ENCODE peak calls at places on chromosomes 5 and 9, in seven cellular contexts. One of them, this sample, is unnamed.

GRCh38 chr5:175920506-175920865 is 47.6 kb downstream of the THOC3 start:
- DNase-seq in upper lobe of right lung: no peak
- DNase-seq in colonic mucosa: no peak
- DNase-seq in nephron progenitor cell: no peak
- DNase-seq in endodermal cell: peak
- DNase-seq in IMR-90: no peak
- DNase-seq in kidney: no peak
- DNase-seq in this sample: no peak

GRCh38 chr5:159340511-159340910 is 10.2 kb upstream of the IL12B start:
- DNase-seq in upper lobe of right lung: no peak
- DNase-seq in colonic mucosa: no peak
- DNase-seq in nephron progenitor cell: no peak
- DNase-seq in endodermal cell: no peak
- DNase-seq in IMR-90: no peak
- DNase-seq in kidney: no peak
- DNase-seq in this sample: no peak

GRCh38 chr9:93683331-93684134 is 107.1 kb downstream of the PHF2 start:
- DNase-seq in upper lobe of right lung: peak
- DNase-seq in colonic mucosa: peak
- DNase-seq in nephron progenitor cell: no peak
- DNase-seq in endodermal cell: peak
- DNase-seq in IMR-90: no peak
- DNase-seq in kidney: peak
- DNase-seq in this sample: peak

GRCh38 chr5:155085282-155085990 is 71.9 kb downstream of the KIF4B start:
- DNase-seq in upper lobe of right lung: no peak
- DNase-seq in colonic mucosa: no peak
- DNase-seq in nephron progenitor cell: no peak
- DNase-seq in endodermal cell: no peak
- DNase-seq in IMR-90: no peak
- DNase-seq in kidney: no peak
- DNase-seq in this sample: no peak

GRCh38 chr9:108664309-108665255 is 191.2 kb downstream of the ACTL7B start:
- DNase-seq in upper lobe of right lung: no peak
- DNase-seq in colonic mucosa: peak
- DNase-seq in nephron progenitor cell: no peak
- DNase-seq in endodermal cell: no peak
- DNase-seq in IMR-90: no peak
- DNase-seq in kidney: no peak
- DNase-seq in this sample: no peak

GRCh38 chr9:106745457-106745856 is 117.5 kb upstream of the ZNF462 start:
- DNase-seq in upper lobe of right lung: no peak
- DNase-seq in colonic mucosa: no peak
- DNase-seq in nephron progenitor cell: no peak
- DNase-seq in endodermal cell: no peak
- DNase-seq in IMR-90: no peak
- DNase-seq in kidney: no peak
- DNase-seq in this sample: no peak

GRCh38 chr5:158807947-158808346 is 291.8 kb downstream of the EBF1 start:
- DNase-seq in upper lobe of right lung: no peak
- DNase-seq in colonic mucosa: no peak
- DNase-seq in nephron progenitor cell: no peak
- DNase-seq in endodermal cell: no peak
- DNase-seq in IMR-90: no peak
- DNase-seq in kidney: no peak
- DNase-seq in this sample: no peak

GRCh38 chr5:99587983-99588382 is 659.2 kb upstream of the CHD1 start:
- DNase-seq in upper lobe of right lung: no peak
- DNase-seq in colonic mucosa: no peak
- DNase-seq in nephron progenitor cell: no peak
- DNase-seq in endodermal cell: no peak
- DNase-seq in IMR-90: no peak
- DNase-seq in kidney: no peak
- DNase-seq in this sample: no peak

GRCh38 chr5:151772029-151772867 is 494 bp downstream of the G3BP1 start:
- DNase-seq in upper lobe of right lung: peak
- DNase-seq in colonic mucosa: peak
- DNase-seq in nephron progenitor cell: peak
- DNase-seq in endodermal cell: peak
- DNase-seq in IMR-90: no peak
- DNase-seq in kidney: peak
- DNase-seq in this sample: no peak

GRCh38 chr5:53645581-53645980 is 85.1 kb downstream of the NDUFS4 start:
- DNase-seq in upper lobe of right lung: no peak
- DNase-seq in colonic mucosa: no peak
- DNase-seq in nephron progenitor cell: no peak
- DNase-seq in endodermal cell: no peak
- DNase-seq in IMR-90: no peak
- DNase-seq in kidney: no peak
- DNase-seq in this sample: no peak

GRCh38 chr9:16626577-16627130 is 243.8 kb downstream of the BNC2 start:
- DNase-seq in upper lobe of right lung: no peak
- DNase-seq in colonic mucosa: no peak
- DNase-seq in nephron progenitor cell: peak
- DNase-seq in endodermal cell: peak
- DNase-seq in IMR-90: peak
- DNase-seq in kidney: peak
- DNase-seq in this sample: no peak

GRCh38 chr9:38434365-38434764 is 10.1 kb upstream of the IGFBPL1 start:
- DNase-seq in upper lobe of right lung: no peak
- DNase-seq in colonic mucosa: peak
- DNase-seq in nephron progenitor cell: no peak
- DNase-seq in endodermal cell: no peak
- DNase-seq in IMR-90: no peak
- DNase-seq in kidney: no peak
- DNase-seq in this sample: no peak

GRCh38 chr5:36066540-36067210 is at the start of gene UGT3A2:
- DNase-seq in upper lobe of right lung: no peak
- DNase-seq in colonic mucosa: no peak
- DNase-seq in nephron progenitor cell: peak
- DNase-seq in endodermal cell: peak
- DNase-seq in IMR-90: no peak
- DNase-seq in kidney: no peak
- DNase-seq in this sample: no peak

GRCh38 chr9:87269296-87269695 is 228.4 kb upstream of the DAPK1 start:
- DNase-seq in upper lobe of right lung: no peak
- DNase-seq in colonic mucosa: no peak
- DNase-seq in nephron progenitor cell: no peak
- DNase-seq in endodermal cell: no peak
- DNase-seq in IMR-90: no peak
- DNase-seq in kidney: no peak
- DNase-seq in this sample: no peak

GRCh38 chr9:20314981-20315380 is 307.3 kb downstream of the MLLT3 start:
- DNase-seq in upper lobe of right lung: no peak
- DNase-seq in colonic mucosa: no peak
- DNase-seq in nephron progenitor cell: no peak
- DNase-seq in endodermal cell: no peak
- DNase-seq in IMR-90: no peak
- DNase-seq in kidney: no peak
- DNase-seq in this sample: no peak

GRCh38 chr5:109327572-109327971 is 82.2 kb downstream of the PJA2 start:
- DNase-seq in upper lobe of right lung: no peak
- DNase-seq in colonic mucosa: no peak
- DNase-seq in nephron progenitor cell: no peak
- DNase-seq in endodermal cell: no peak
- DNase-seq in IMR-90: no peak
- DNase-seq in kidney: no peak
- DNase-seq in this sample: no peak

GRCh38 chr5:82863260-82863659 is 213.9 kb downstream of the TMEM167A start:
- DNase-seq in upper lobe of right lung: no peak
- DNase-seq in colonic mucosa: no peak
- DNase-seq in nephron progenitor cell: no peak
- DNase-seq in endodermal cell: no peak
- DNase-seq in IMR-90: no peak
- DNase-seq in kidney: no peak
- DNase-seq in this sample: no peak

GRCh38 chr9:133580971-133581370 is 28.2 kb downstream of the FAM163B start:
- DNase-seq in upper lobe of right lung: no peak
- DNase-seq in colonic mucosa: no peak
- DNase-seq in nephron progenitor cell: no peak
- DNase-seq in endodermal cell: no peak
- DNase-seq in IMR-90: no peak
- DNase-seq in kidney: no peak
- DNase-seq in this sample: no peak

GRCh38 chr9:37061763-37062162 is 27.7 kb upstream of the PAX5 start:
- DNase-seq in upper lobe of right lung: no peak
- DNase-seq in colonic mucosa: no peak
- DNase-seq in nephron progenitor cell: no peak
- DNase-seq in endodermal cell: no peak
- DNase-seq in IMR-90: peak
- DNase-seq in kidney: no peak
- DNase-seq in this sample: no peak

GRCh38 chr9:108850293-108850897 is 5.4 kb downstream of the ACTL7B start:
- DNase-seq in upper lobe of right lung: no peak
- DNase-seq in colonic mucosa: no peak
- DNase-seq in nephron progenitor cell: no peak
- DNase-seq in endodermal cell: no peak
- DNase-seq in IMR-90: peak
- DNase-seq in kidney: no peak
- DNase-seq in this sample: no peak

GRCh38 chr9:88835038-88835466 is 156.2 kb upstream of the S1PR3 start:
- DNase-seq in upper lobe of right lung: no peak
- DNase-seq in colonic mucosa: no peak
- DNase-seq in nephron progenitor cell: no peak
- DNase-seq in endodermal cell: no peak
- DNase-seq in IMR-90: peak
- DNase-seq in kidney: no peak
- DNase-seq in this sample: no peak

GRCh38 chr5:102975040-102975439 is 144.9 kb downstream of the GIN1 start:
- DNase-seq in upper lobe of right lung: no peak
- DNase-seq in colonic mucosa: no peak
- DNase-seq in nephron progenitor cell: no peak
- DNase-seq in endodermal cell: no peak
- DNase-seq in IMR-90: no peak
- DNase-seq in kidney: no peak
- DNase-seq in this sample: no peak

GRCh38 chr5:139543423-139543991 is 17.6 kb upstream of the UBE2D2 start:
- DNase-seq in upper lobe of right lung: peak
- DNase-seq in colonic mucosa: peak
- DNase-seq in nephron progenitor cell: peak
- DNase-seq in endodermal cell: peak
- DNase-seq in IMR-90: peak
- DNase-seq in kidney: peak
- DNase-seq in this sample: peak
- TF ChIP-seq CTCF in upper lobe of right lung: peak
- TF ChIP-seq CTCF in colonic mucosa: no peak
- TF ChIP-seq CTCF in nephron progenitor cell: no peak
- TF ChIP-seq CTCF in endodermal cell: peak
- TF ChIP-seq CTCF in IMR-90: no peak
- TF ChIP-seq CTCF in kidney: peak
- TF ChIP-seq CTCF in this sample: peak

GRCh38 chr5:148104226-148104625 is 40.4 kb downstream of the SPINK5 start:
- DNase-seq in upper lobe of right lung: no peak
- DNase-seq in colonic mucosa: no peak
- DNase-seq in nephron progenitor cell: no peak
- DNase-seq in endodermal cell: no peak
- DNase-seq in IMR-90: no peak
- DNase-seq in kidney: no peak
- DNase-seq in this sample: no peak

GRCh38 chr5:148113243-148113642 is 49.5 kb downstream of the SPINK5 start:
- DNase-seq in upper lobe of right lung: no peak
- DNase-seq in colonic mucosa: no peak
- DNase-seq in nephron progenitor cell: no peak
- DNase-seq in endodermal cell: no peak
- DNase-seq in IMR-90: no peak
- DNase-seq in kidney: no peak
- DNase-seq in this sample: no peak

DNA sequence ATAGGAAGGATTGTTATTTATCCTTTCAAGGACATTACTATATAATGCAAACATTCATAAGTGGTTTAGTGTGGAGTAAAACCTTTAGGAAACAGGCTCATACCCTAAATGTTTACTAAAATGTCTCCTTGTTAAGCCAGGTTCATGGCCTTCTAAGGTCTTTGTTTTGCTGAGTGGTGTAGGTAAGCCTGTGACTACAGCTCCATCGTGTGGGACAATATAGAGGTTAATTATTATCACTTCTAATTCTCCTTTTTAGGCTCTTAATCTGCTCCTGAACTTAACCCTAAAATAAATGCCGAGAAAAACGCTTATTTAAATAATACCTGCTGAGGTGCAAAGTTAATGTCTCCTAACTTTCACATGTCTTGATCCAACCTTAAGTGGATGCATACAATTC is 43.8 kb downstream of the SPINK5 start:
- DNase-seq in upper lobe of right lung: no peak
- DNase-seq in colonic mucosa: no peak
- DNase-seq in nephron progenitor cell: no peak
- DNase-seq in endodermal cell: no peak
- DNase-seq in IMR-90: no peak
- DNase-seq in kidney: no peak
- DNase-seq in this sample: no peak
- TF ChIP-seq CTCF in upper lobe of right lung: peak
- TF ChIP-seq CTCF in colonic mucosa: no peak
- TF ChIP-seq CTCF in nephron progenitor cell: no peak
- TF ChIP-seq CTCF in endodermal cell: peak
- TF ChIP-seq CTCF in IMR-90: no peak
- TF ChIP-seq CTCF in kidney: no peak
- TF ChIP-seq CTCF in this sample: peak

GRCh38 chr5:55554879-55555278 is 20.1 kb upstream of the PLPP1 start:
- DNase-seq in upper lobe of right lung: no peak
- DNase-seq in colonic mucosa: no peak
- DNase-seq in nephron progenitor cell: no peak
- DNase-seq in endodermal cell: no peak
- DNase-seq in IMR-90: no peak
- DNase-seq in kidney: no peak
- DNase-seq in this sample: no peak
- TF ChIP-seq CTCF in upper lobe of right lung: no peak
- TF ChIP-seq CTCF in colonic mucosa: no peak
- TF ChIP-seq CTCF in nephron progenitor cell: no peak
- TF ChIP-seq CTCF in endodermal cell: no peak
- TF ChIP-seq CTCF in IMR-90: no peak
- TF ChIP-seq CTCF in kidney: no peak
- TF ChIP-seq CTCF in this sample: no peak

GRCh38 chr5:147346006-147346561 is 111.3 kb downstream of the STK32A start:
- DNase-seq in upper lobe of right lung: no peak
- DNase-seq in colonic mucosa: no peak
- DNase-seq in nephron progenitor cell: no peak
- DNase-seq in endodermal cell: no peak
- DNase-seq in IMR-90: no peak
- DNase-seq in kidney: no peak
- DNase-seq in this sample: no peak
- TF ChIP-seq CTCF in upper lobe of right lung: no peak
- TF ChIP-seq CTCF in colonic mucosa: no peak
- TF ChIP-seq CTCF in nephron progenitor cell: no peak
- TF ChIP-seq CTCF in endodermal cell: peak
- TF ChIP-seq CTCF in IMR-90: no peak
- TF ChIP-seq CTCF in kidney: no peak
- TF ChIP-seq CTCF in this sample: peak

GRCh38 chr9:116152390-116152789 is 1.2 kb upstream of the PAPPA start:
- DNase-seq in upper lobe of right lung: no peak
- DNase-seq in colonic mucosa: no peak
- DNase-seq in nephron progenitor cell: no peak
- DNase-seq in endodermal cell: no peak
- DNase-seq in IMR-90: peak
- DNase-seq in kidney: no peak
- DNase-seq in this sample: no peak
- TF ChIP-seq CTCF in upper lobe of right lung: peak
- TF ChIP-seq CTCF in colonic mucosa: no peak
- TF ChIP-seq CTCF in nephron progenitor cell: peak
- TF ChIP-seq CTCF in endodermal cell: peak
- TF ChIP-seq CTCF in IMR-90: peak
- TF ChIP-seq CTCF in kidney: peak
- TF ChIP-seq CTCF in this sample: peak